ENCODE peak calls at places on chromosomes 4 and X, in eight cellular contexts. T is caudate nucleus, L is uterus, A is tibial artery, P is brain microvascular endothelial cell, I is lower lobe of right lung, S is fibroblast of lung, X is ovary. G is an unnamed sample.

GRCh38 chrX:46686003-46686645 is 72.8 kb downstream of the SLC9A7 start:
- DNase-seq in A (no peak), I (no peak), T (no peak), L (peak; percentile 17), X (no peak), S (peak; percentile 52), P (peak; percentile 38), G (peak; percentile 21)

GRCh38 chr4:76011700-76012387 is 4.5 kb upstream of the CXCL9 start:
- DNase-seq in A (no peak), L (no peak), I (no peak), P (peak; percentile 72), T (no peak), S (peak; percentile 71), X (no peak), G (no peak)

GRCh38 chrX:150975655-150976390 is 7.3 kb upstream of the HMGB3 start:
- DNase-seq in L (no peak), P (no peak), A (no peak), S (no peak), I (no peak), T (no peak), X (no peak), G (no peak)

GRCh38 chr4:35300996-35301774 is 943.1 kb downstream of the ARAP2 start:
- DNase-seq in T (no peak), S (no peak), L (no peak), X (no peak), A (no peak), I (peak; percentile 18), P (no peak), G (no peak)

GRCh38 chr4:88015659-88016295 is 8.3 kb downstream of the PKD2 start:
- DNase-seq in X (no peak), P (no peak), S (no peak), A (no peak), T (no peak), I (no peak), L (no peak), G (no peak)

GRCh38 chr4:127446309-127446708 is 186.4 kb upstream of the INTU start:
- DNase-seq in I (no peak), P (no peak), T (no peak), X (no peak), S (peak; percentile 16), A (no peak), L (no peak), G (no peak)

GRCh38 chrX:15790766-15791380 is 589 bp downstream of the ZRSR2 start:
- DNase-seq in L (no peak), A (no peak), T (no peak), X (no peak), P (no peak), I (no peak), S (peak; percentile 4), G (no peak)

GRCh38 chrX:150310881-150311280 is 52.2 kb upstream of the MAMLD1 start:
- DNase-seq in A (no peak), I (no peak), T (no peak), S (no peak), P (no peak), X (no peak), L (no peak), G (peak; percentile 1)

GRCh38 chr4:101973331-101973730 is 182.8 kb downstream of the BANK1 start:
- DNase-seq in X (no peak), P (no peak), A (no peak), I (no peak), L (no peak), S (no peak), T (no peak), G (no peak)

GRCh38 chr4:11585506-11585905 is 156.8 kb upstream of the HS3ST1 start:
- DNase-seq in X (no peak), L (no peak), S (no peak), I (no peak), A (no peak), T (peak; percentile 7), P (no peak), G (peak; percentile 49)

GRCh38 chrX:130575831-130576404 is 174.1 kb downstream of the RBMX2 start:
- DNase-seq in S (peak; percentile 54), P (peak; percentile 14), T (peak; percentile 1), L (peak; percentile 19), X (peak; percentile 35), A (peak; percentile 62), I (peak; percentile 41), G (peak; percentile 25)

GRCh38 chr4:98399915-98400314 is 138.7 kb downstream of the RAP1GDS1 start:
- DNase-seq in P (no peak), I (no peak), T (no peak), L (no peak), S (no peak), A (no peak), X (no peak), G (no peak)

GRCh38 chr4:38865445-38865844 is 2.2 kb upstream of the FAM114A1 start:
- DNase-seq in I (no peak), T (no peak), A (no peak), L (no peak), P (no peak), S (no peak), X (no peak), G (peak; percentile 67)

GRCh38 chr4:25513814-25514213 is 136.8 kb downstream of the ANAPC4 start:
- DNase-seq in A (no peak), I (peak; percentile 54), L (no peak), P (no peak), X (no peak), S (no peak), T (no peak), G (no peak)

GRCh38 chr4:2482693-2483092 is 13.8 kb downstream of the RNF4 start:
- DNase-seq in P (peak; percentile 32), I (no peak), A (no peak), X (peak; percentile 81), S (peak; percentile 48), T (no peak), L (peak; percentile 35), G (peak; percentile 45)

GRCh38 chr4:26140150-26140898 is 180.5 kb upstream of the RBPJ start:
- DNase-seq in S (peak; percentile 66), A (no peak), P (peak; percentile 47), T (no peak), X (no peak), L (peak; percentile 30), I (no peak), G (no peak)

GRCh38 chr4:118557298-118557851 is 127.8 kb upstream of the METTL14 start:
- DNase-seq in S (peak; percentile 34), L (no peak), T (no peak), I (no peak), P (peak; percentile 66), X (no peak), A (no peak), G (no peak)

GRCh38 chrX:95949588-95949987 is 735.1 kb upstream of the DIAPH2 start:
- DNase-seq in T (no peak), S (no peak), X (no peak), I (no peak), A (no peak), L (no peak), P (no peak), G (no peak)

GRCh38 chrX:109600114-109600710 is 24.8 kb downstream of the KCNE5 start:
- DNase-seq in P (no peak), X (peak; percentile 39), S (peak; percentile 1), L (no peak), I (no peak), A (no peak), T (no peak), G (no peak)

GRCh38 chrX:19682712-19683331 is 167.5 kb upstream of the MAP3K15 start:
- DNase-seq in A (peak; percentile 70), I (peak; percentile 64), L (peak; percentile 65), P (peak; percentile 96), S (peak; percentile 95), X (peak; percentile 72), T (peak; percentile 0), G (peak; percentile 45)

GRCh38 chrX:40156472-40157227 is 58.9 kb upstream of the BCOR start:
- DNase-seq in L (no peak), I (no peak), T (no peak), S (no peak), X (peak; percentile 47), A (no peak), P (no peak), G (no peak)

GRCh38 chr4:54971474-54971950 is 153.9 kb downstream of the KDR start:
- DNase-seq in X (no peak), S (peak; percentile 73), L (no peak), P (peak; percentile 44), A (no peak), T (no peak), I (no peak), G (no peak)

GRCh38 chrX:151713859-151714258 is 2.0 kb upstream of the FATE1 start:
- DNase-seq in T (no peak), L (no peak), S (peak; percentile 0), I (no peak), A (no peak), X (no peak), P (peak; percentile 13), G (no peak)

GRCh38 chr4:1235381-1236102 is 13.4 kb downstream of the CTBP1 start:
- DNase-seq in L (peak; percentile 15), A (peak; percentile 63), X (peak; percentile 37), P (no peak), S (no peak), T (no peak), I (no peak), G (no peak)

GRCh38 chr4:1236103-1236641 is 12.8 kb downstream of the CTBP1 start:
- DNase-seq in A (peak; percentile 59), T (no peak), S (no peak), L (peak; percentile 15), P (no peak), I (peak; percentile 22), X (no peak), G (no peak)

GRCh38 chr4:1233641-1234277 is 15.2 kb downstream of the CTBP1 start:
- DNase-seq in L (peak; percentile 83), S (peak; percentile 70), P (no peak), X (peak; percentile 80), I (peak; percentile 46), A (no peak), T (no peak), G (no peak)

GRCh38 chr4:1234296-1234695 is 14.6 kb downstream of the CTBP1 start:
- DNase-seq in S (peak; percentile 34), A (peak; percentile 35), I (peak; percentile 41), L (peak; percentile 53), P (no peak), T (no peak), X (peak; percentile 37), G (no peak)

GRCh38 chr4:1234811-1235292 is 14.1 kb downstream of the CTBP1 start:
- DNase-seq in T (no peak), X (peak; percentile 35), I (no peak), L (peak; percentile 27), A (peak; percentile 49), S (no peak), P (no peak), G (no peak)
- H3K27ac ChIP-seq in T (no peak overlapping the region), X (no peak overlapping the region), I (peak overlapping the region; percentile 2), L (no peak overlapping the region), A (no peak overlapping the region), S (peak overlapping the region; percentile 93), P (no peak overlapping the region), G (no peak overlapping the region)

GRCh38 chr4:7637971-7638370 is 203.2 kb upstream of the PSAPL1 start:
- DNase-seq in I (no peak), S (no peak), T (no peak), A (no peak), L (no peak), X (no peak), P (no peak), G (no peak)
- H3K27ac ChIP-seq in I (no peak overlapping the region), S (no peak overlapping the region), T (no peak overlapping the region), A (no peak overlapping the region), L (no peak overlapping the region), X (no peak overlapping the region), P (no peak overlapping the region), G (no peak overlapping the region)

GRCh38 chrX:71621644-71622346 is 3.5 kb upstream of the CXCR3 start:
- DNase-seq in I (no peak), X (no peak), P (no peak), S (peak; percentile 35), A (no peak), T (no peak), L (no peak), G (peak; percentile 63)
- H3K27ac ChIP-seq in I (peak overlapping the region; percentile 76), X (peak overlapping the region; percentile 41), P (no peak overlapping the region), S (no peak overlapping the region), A (peak overlapping the region; percentile 82), T (no peak overlapping the region), L (peak overlapping the region; percentile 70), G (peak overlapping the region; percentile 86)

GRCh38 chrX:77442728-77443127 is 4.5 kb upstream of the FGF16 start:
- DNase-seq in X (no peak), I (no peak), S (peak; percentile 55), A (no peak), L (no peak), T (no peak), P (peak; percentile 79), G (no peak)
- H3K27ac ChIP-seq in X (no peak overlapping the region), I (no peak overlapping the region), S (no peak overlapping the region), A (no peak overlapping the region), L (no peak overlapping the region), T (no peak overlapping the region), P (peak overlapping the region; percentile 64), G (no peak overlapping the region)

G was measured in colonic mucosa.